ENCODE peak calls at places on chromosomes 4 and X, in seven cellular contexts. U, F, Y, J, N, M and D are unnamed samples.

GRCh38 chrX:103846395-103846794 is 14.3 kb upstream of the RAB9B start:
- DNase-seq in N (no peak), F (no peak), Y (no peak), U (no peak), M (no peak), J (no peak), D (no peak)

GRCh38 chr4:169070071-169070894 is 60.2 kb upstream of the CBR4 start:
- DNase-seq in Y (no peak), F (peak; percentile 40), M (peak; percentile 29), U (no peak), J (peak; percentile 52), N (peak; percentile 73), D (no peak)

GRCh38 chr4:71974681-71975080 is 57.1 kb upstream of the NPFFR2 start:
- DNase-seq in F (no peak), M (no peak), U (no peak), N (peak; percentile 9), J (no peak), Y (no peak), D (no peak)

GRCh38 chrX:32455704-32456103 is 755.6 kb downstream of the DMD start:
- DNase-seq in M (no peak), J (no peak), F (no peak), Y (no peak), U (no peak), N (no peak), D (no peak)

GRCh38 chrX:10507181-10507580 is 113.2 kb downstream of the MID1 start:
- DNase-seq in M (no peak), F (no peak), U (no peak), J (no peak), N (no peak), Y (no peak), D (no peak)

GRCh38 chr4:36841583-36842326 is 402.8 kb upstream of the NWD2 start:
- DNase-seq in F (no peak), U (no peak), M (no peak), N (no peak), J (no peak), Y (no peak), D (no peak)

GRCh38 chrX:16892504-16893362 is 22.6 kb upstream of the RBBP7 start:
- DNase-seq in Y (peak; percentile 93), M (peak; percentile 44), F (peak; percentile 59), U (peak; percentile 78), N (peak; percentile 94), J (peak; percentile 74), D (peak; percentile 21)

GRCh38 chrX:13923845-13924244 is 105.8 kb downstream of the GEMIN8 start:
- DNase-seq in F (no peak), J (no peak), M (no peak), U (no peak), Y (no peak), N (no peak), D (no peak)

GRCh38 chr4:78129383-78130108 is 72.4 kb downstream of the FRAS1 start:
- DNase-seq in U (no peak), N (no peak), Y (no peak), M (no peak), F (no peak), J (no peak), D (no peak)

GRCh38 chr4:7863911-7864681 is 75.6 kb downstream of the AFAP1 start:
- DNase-seq in M (no peak), J (no peak), F (no peak), Y (no peak), U (no peak), N (peak; percentile 73), D (no peak)

GRCh38 chr4:8220661-8221446 is 21.8 kb downstream of the SH3TC1 start:
- DNase-seq in Y (no peak), N (no peak), M (no peak), F (no peak), U (no peak), J (no peak), D (no peak)

GRCh38 chr4:174697164-174697563 is 131.9 kb downstream of the GLRA3 start:
- DNase-seq in Y (no peak), U (peak; percentile 14), J (no peak), N (no peak), M (no peak), F (no peak), D (no peak)

GRCh38 chr4:6516762-6517161 is 44.3 kb upstream of the PPP2R2C start:
- DNase-seq in J (no peak), U (no peak), N (no peak), Y (peak; percentile 29), M (no peak), F (peak; percentile 29), D (no peak)

GRCh38 chr4:6548201-6548881 is 26.6 kb upstream of the MAN2B2 start:
- DNase-seq in M (no peak), Y (peak; percentile 62), F (no peak), N (no peak), U (no peak), J (no peak), D (no peak)

GRCh38 chr4:100294356-100294755 is 104.1 kb upstream of the DDIT4L start:
- DNase-seq in U (no peak), J (no peak), N (no peak), Y (no peak), F (no peak), M (no peak), D (no peak)

GRCh38 chr4:173522160-173522873 is 7.7 kb downstream of the HAND2 start:
- DNase-seq in U (peak; percentile 73), M (peak; percentile 81), J (no peak), F (peak; percentile 95), Y (peak; percentile 94), N (peak; percentile 93), D (no peak)

GRCh38 chrX:21004835-21005234 is 369.4 kb upstream of the CNKSR2 start:
- DNase-seq in M (no peak), U (no peak), F (no peak), J (no peak), Y (no peak), N (no peak), D (no peak)

GRCh38 chrX:111349934-111350333 is 62.1 kb downstream of the DCX start:
- DNase-seq in Y (peak; percentile 61), F (no peak), J (no peak), M (no peak), U (no peak), N (no peak), D (no peak)

GRCh38 chrX:150348365-150348764 is 14.8 kb upstream of the MAMLD1 start:
- DNase-seq in F (no peak), M (no peak), J (no peak), Y (no peak), U (no peak), N (peak; percentile 51), D (no peak)

GRCh38 chr4:48129307-48130014 is 4.6 kb downstream of the TXK start:
- DNase-seq in F (peak; percentile 35), Y (no peak), J (no peak), N (peak; percentile 30), M (no peak), U (no peak), D (no peak)

GRCh38 chrX:69022430-69022829 is 142.8 kb downstream of the PJA1 start:
- DNase-seq in Y (no peak), U (no peak), N (no peak), J (peak; percentile 20), F (no peak), M (no peak), D (no peak)

GRCh38 chrX:47191806-47192401 is 1.7 kb upstream of the UBA1 start:
- DNase-seq in U (no peak), M (no peak), N (no peak), J (no peak), F (no peak), Y (no peak), D (no peak)

GRCh38 chr4:126109836-126110235 is 795.1 kb downstream of the FAT4 start:
- DNase-seq in U (no peak), F (no peak), M (no peak), J (no peak), N (no peak), Y (no peak), D (no peak)

GRCh38 chr4:126113058-126113457 is 798.3 kb downstream of the FAT4 start:
- DNase-seq in F (no peak), M (no peak), U (no peak), J (no peak), Y (no peak), N (no peak), D (no peak)
- H3K9me3 ChIP-seq in F (no peaks in the 10 kb centered on the region), M (peaks cover 15% of the 10 kb centered on the region), U (peaks cover 30% of the 10 kb centered on the region), J (peaks cover 3% of the 10 kb centered on the region), Y (no peaks in the 10 kb centered on the region), N (peaks cover 8% of the 10 kb centered on the region), D (no peaks in the 10 kb centered on the region)

GRCh38 chr4:132062611-132063239 is 1086.4 kb upstream of the PCDH10 start:
- DNase-seq in U (no peak), J (no peak), F (no peak), Y (no peak), N (peak; percentile 3), M (no peak), D (no peak)
- H3K9me3 ChIP-seq in U (peaks cover 12% of the 10 kb centered on the region), J (no peaks in the 10 kb centered on the region), F (no peaks in the 10 kb centered on the region), Y (no peaks in the 10 kb centered on the region), N (no peaks in the 10 kb centered on the region), M (no peaks in the 10 kb centered on the region), D (no peaks in the 10 kb centered on the region)

GRCh38 chr4:26879805-26880204 is 19.2 kb downstream of the STIM2 start:
- DNase-seq in J (no peak), F (no peak), Y (no peak), M (no peak), N (no peak), U (no peak), D (no peak)

GRCh38 chr4:26874110-26874509 is 13.5 kb downstream of the STIM2 start:
- DNase-seq in J (no peak), N (no peak), U (no peak), M (no peak), Y (no peak), F (no peak), D (no peak)

GRCh38 chr4:26877946-26878345 is 17.3 kb downstream of the STIM2 start:
- DNase-seq in N (no peak), Y (no peak), J (no peak), F (no peak), M (no peak), U (no peak), D (no peak)

GRCh38 chr4:26877417-26877816 is 16.8 kb downstream of the STIM2 start:
- DNase-seq in F (no peak), J (no peak), Y (no peak), U (no peak), M (no peak), N (no peak), D (no peak)

DNA sequence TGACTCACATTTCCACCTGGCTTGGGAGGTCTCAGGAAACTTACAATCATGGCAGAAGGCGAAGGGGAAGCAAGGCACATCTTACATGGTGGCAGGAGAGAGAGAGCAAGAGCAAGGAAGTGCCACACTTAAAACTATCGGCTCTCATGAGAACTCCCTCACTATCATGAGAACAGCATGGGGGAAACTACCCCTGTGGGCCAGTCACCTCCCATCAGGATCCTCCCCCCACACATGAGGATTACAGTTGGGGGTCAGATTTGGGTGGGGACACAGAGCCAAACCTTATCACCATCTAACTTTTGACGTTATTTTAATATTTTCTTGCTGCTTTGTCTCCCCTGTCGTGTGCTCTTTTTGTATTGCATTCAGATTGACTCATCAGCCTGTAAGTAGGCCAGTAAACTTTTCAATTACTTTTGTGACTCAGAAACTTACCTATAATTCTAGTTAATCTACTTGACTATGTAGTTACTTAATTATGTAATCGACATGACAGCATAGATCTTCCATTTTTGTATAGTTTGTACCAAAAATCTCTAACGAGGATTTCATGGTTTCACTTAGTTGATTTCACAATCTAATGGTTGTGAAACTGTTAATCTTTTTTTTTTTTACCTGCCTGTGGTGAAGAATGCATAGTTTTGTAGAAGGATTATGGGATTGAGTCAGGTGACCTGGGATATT is 18.2 kb downstream of the STIM2 start:
- DNase-seq in J (no peak), F (no peak), M (no peak), Y (no peak), N (no peak), U (no peak), D (no peak)
- H3K9me3 ChIP-seq in J (no peaks in the 10 kb centered on the region), F (no peaks in the 10 kb centered on the region), M (no peaks in the 10 kb centered on the region), Y (no peaks in the 10 kb centered on the region), N (no peaks in the 10 kb centered on the region), U (no peaks in the 10 kb centered on the region), D (no peaks in the 10 kb centered on the region)

GRCh38 chr4:98506462-98507132 is 151.8 kb downstream of the TSPAN5 start:
- DNase-seq in M (no peak), U (no peak), N (no peak), Y (peak; percentile 47), J (no peak), F (no peak), D (no peak)
- H3K9me3 ChIP-seq in M (no peaks in the 10 kb centered on the region), U (no peaks in the 10 kb centered on the region), N (no peaks in the 10 kb centered on the region), Y (no peaks in the 10 kb centered on the region), J (no peaks in the 10 kb centered on the region), F (no peaks in the 10 kb centered on the region), D (no peaks in the 10 kb centered on the region)